ENCODE peak calls at places on chromosomes 3 and 15, in seven cellular contexts. X, S, T, Y, Z, O and V are unnamed samples. For H3K9me3, the result is how much of the 10 kb centered on the place peaks cover.

GRCh38 chr3:66041116-66041515 is 2.4 kb upstream of the MAGI1 start:
- DNase-seq in Y (no peak), Z (no peak), O (peak), T (no peak), X (no peak), S (no peak), V (no peak)

GRCh38 chr3:108509263-108509662 is 1.1 kb downstream of the MYH15 start:
- DNase-seq in X (no peak), Z (no peak), O (no peak), S (no peak), Y (no peak), T (no peak), V (no peak)

GRCh38 chr3:55147856-55148720 is 220.2 kb upstream of the LRTM1 start:
- DNase-seq in O (peak), Z (no peak), T (no peak), Y (no peak), S (no peak), X (no peak), V (no peak)

GRCh38 chr3:16311960-16312451 is 47.0 kb downstream of the OXNAD1 start:
- DNase-seq in S (no peak), O (peak), T (no peak), X (peak), Z (no peak), Y (peak), V (no peak)

GRCh38 chr3:184349563-184350470 is 11.6 kb downstream of the CLCN2 start:
- DNase-seq in Y (no peak), O (no peak), T (no peak), Z (peak), S (no peak), X (no peak), V (no peak)

GRCh38 chr15:57387011-57387410 is 10.7 kb downstream of the CGNL1 start:
- DNase-seq in S (no peak), O (no peak), Z (no peak), X (no peak), T (no peak), Y (no peak), V (no peak)

GRCh38 chr15:72116680-72117447 is 1.1 kb downstream of the MYO9A start:
- DNase-seq in Z (peak), T (no peak), Y (peak), X (peak), O (peak), S (peak), V (peak)

GRCh38 chr3:188400494-188401243 is 246.7 kb downstream of the LPP start:
- DNase-seq in Z (no peak), Y (no peak), S (no peak), O (no peak), X (no peak), T (no peak), V (no peak)

GRCh38 chr3:65356331-65357286 is 668.8 kb upstream of the ADAMTS9 start:
- DNase-seq in Y (no peak), T (no peak), O (peak), Z (peak), S (no peak), X (no peak), V (peak)

GRCh38 chr15:29623240-29623639 is 199.0 kb downstream of the TJP1 start:
- DNase-seq in Y (no peak), T (no peak), Z (no peak), O (no peak), X (no peak), S (no peak), V (no peak)

GRCh38 chr15:33699691-33700447 is 268.4 kb upstream of the CHRM5 start:
- DNase-seq in Z (no peak), O (peak), S (no peak), T (no peak), X (no peak), Y (no peak), V (no peak)

GRCh38 chr3:152121292-152121654 is 147.5 kb upstream of the MBNL1 start:
- DNase-seq in O (peak), Z (peak), S (no peak), T (no peak), Y (no peak), X (no peak), V (no peak)

GRCh38 chr3:85835857-85836470 is 877.2 kb downstream of the CADM2 start:
- DNase-seq in X (no peak), T (no peak), O (no peak), S (no peak), Z (no peak), Y (no peak), V (no peak)

GRCh38 chr3:128432301-128432897 is 34.3 kb downstream of the DNAJB8 start:
- DNase-seq in S (no peak), T (no peak), O (no peak), Z (no peak), X (no peak), Y (no peak), V (no peak)

DNA sequence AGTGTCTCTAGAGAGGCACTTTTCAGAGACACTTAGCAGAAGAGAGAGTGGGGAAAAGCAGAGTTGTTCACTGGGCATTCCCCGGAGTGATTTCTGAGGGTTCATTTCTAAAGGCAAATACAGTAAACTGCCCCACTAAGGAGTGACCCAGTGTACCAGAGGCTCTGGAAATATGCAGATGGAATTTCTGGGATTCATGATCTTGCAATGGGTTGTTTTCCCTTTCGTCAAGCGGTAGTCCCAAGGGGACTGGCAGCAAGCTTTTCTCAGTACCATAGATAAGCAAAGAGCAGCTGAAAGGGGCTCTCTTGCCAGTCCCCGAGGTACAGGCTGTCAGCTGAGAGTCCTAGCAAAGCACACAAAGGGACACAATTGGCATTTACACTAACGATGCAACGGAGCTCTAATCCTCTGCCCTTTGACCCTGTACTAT is 155.6 kb downstream of the SEMA6D start:
- DNase-seq in T (no peak), O (peak), Z (no peak), S (no peak), Y (no peak), X (no peak), V (no peak)
- H3K9me3 ChIP-seq in T (under half), O (under half), Z (under half), S (under half), Y (under half), X (under half), V (under half)

DNA sequence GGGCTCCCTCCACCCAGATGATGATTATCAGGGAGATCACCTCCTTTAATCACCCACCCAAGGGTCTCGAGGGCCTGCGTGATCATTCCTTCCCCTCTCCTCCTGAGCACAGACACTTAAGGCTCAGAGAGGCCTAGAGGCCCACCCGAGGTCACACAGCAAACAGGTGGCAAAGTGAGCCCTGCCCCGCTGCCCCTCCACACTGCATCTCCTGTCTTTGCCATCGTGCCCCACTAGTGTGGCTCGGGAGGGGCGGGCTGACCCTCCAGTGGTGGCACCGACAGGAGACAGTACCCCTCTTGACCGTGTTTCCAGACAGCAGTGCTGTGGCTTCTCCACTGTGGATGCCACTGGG is 4.9 kb upstream of the PLXND1 start:
- DNase-seq in Y (no peak), S (no peak), Z (peak), X (no peak), O (no peak), T (no peak), V (no peak)
- H3K27ac ChIP-seq in Y (peak), S (peak), Z (peak), X (no peak), O (no peak), T (no peak), V (no peak)

DNA sequence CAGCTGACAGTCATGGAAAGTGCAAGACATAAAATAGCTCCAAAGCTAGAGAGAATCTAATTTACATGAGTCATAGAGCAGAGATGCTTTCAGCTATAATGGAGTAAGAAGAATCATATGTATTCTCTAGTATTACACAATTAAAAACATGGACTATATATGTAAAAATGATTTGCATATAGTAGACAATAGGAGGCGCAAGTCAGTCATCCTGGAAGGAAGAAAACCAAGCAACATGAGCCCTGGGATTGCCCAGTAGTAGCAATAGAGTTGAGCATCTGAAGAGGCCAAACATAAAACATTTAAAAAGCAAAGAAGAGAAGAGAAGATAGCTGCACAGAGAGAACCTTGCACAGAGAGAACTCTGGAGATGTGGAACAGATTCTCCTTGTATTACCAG is 455.0 kb downstream of the EPHA3 start:
- DNase-seq in S (no peak), Y (no peak), X (no peak), Z (no peak), O (no peak), T (no peak), V (no peak)
- TF ChIP-seq CTCF in S (no peak), Y (no peak), X (no peak), Z (no peak), O (no peak), T (no peak), V (no peak)

DNA sequence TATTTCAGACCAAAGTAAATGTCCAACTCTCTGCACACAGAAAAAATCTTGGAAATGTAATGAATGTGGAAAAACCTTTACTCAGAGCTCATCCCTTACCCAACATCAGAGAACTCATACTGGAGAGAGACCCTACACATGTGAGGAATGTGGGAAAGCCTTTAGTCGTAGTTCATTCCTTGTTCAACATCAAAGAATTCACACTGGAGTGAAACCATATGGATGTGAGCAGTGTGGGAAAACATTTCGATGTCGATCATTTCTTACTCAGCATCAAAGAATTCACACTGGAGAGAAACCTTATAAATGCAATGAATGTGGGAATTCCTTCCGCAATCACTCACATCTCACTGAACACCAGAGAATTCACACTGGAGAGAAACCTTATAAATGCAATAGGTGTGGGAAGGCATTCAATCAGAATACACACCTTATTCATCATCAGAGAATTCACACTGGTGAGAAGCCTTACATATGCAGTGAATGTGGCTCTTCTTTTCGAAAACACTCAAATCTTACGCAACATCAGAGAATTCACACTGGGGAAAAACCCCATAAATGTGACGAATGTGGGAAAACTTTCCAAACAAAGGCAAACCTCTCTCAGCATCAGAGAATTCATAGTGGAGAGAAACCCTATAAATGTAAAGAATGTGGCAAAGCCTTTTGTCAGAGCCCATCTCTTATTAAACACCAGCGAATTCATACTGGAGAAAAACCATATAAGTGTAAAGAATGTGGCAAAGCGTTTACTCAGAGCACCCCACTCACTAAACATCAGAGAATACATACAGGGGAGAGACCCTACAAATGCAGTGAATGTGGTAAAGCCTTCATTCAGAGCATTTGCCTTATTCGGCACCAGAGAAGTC is 8.0 kb upstream of the ZNF501 start:
- DNase-seq in X (no peak), Z (no peak), S (no peak), O (peak), T (no peak), Y (no peak), V (no peak)
- H3K9me3 ChIP-seq in X (half or more), Z (under half), S (half or more), O (under half), T (under half), Y (under half), V (under half)

GRCh38 chr15:59528965-59529402 is 82.6 kb upstream of the GCNT3 start:
- DNase-seq in X (peak), T (peak), O (peak), Z (peak), S (peak), Y (peak), V (peak)

GRCh38 chr15:59531066-59531465 is 80.5 kb upstream of the GCNT3 start:
- DNase-seq in T (no peak), Y (no peak), S (no peak), Z (no peak), X (no peak), O (no peak), V (no peak)

GRCh38 chr15:59536553-59536952 is 75.0 kb upstream of the GCNT3 start:
- DNase-seq in S (no peak), X (no peak), O (no peak), Y (no peak), T (no peak), Z (no peak), V (no peak)

GRCh38 chr15:59528429-59528828 is 83.2 kb upstream of the GCNT3 start:
- DNase-seq in S (no peak), Y (no peak), O (no peak), T (no peak), X (no peak), Z (no peak), V (no peak)

DNA sequence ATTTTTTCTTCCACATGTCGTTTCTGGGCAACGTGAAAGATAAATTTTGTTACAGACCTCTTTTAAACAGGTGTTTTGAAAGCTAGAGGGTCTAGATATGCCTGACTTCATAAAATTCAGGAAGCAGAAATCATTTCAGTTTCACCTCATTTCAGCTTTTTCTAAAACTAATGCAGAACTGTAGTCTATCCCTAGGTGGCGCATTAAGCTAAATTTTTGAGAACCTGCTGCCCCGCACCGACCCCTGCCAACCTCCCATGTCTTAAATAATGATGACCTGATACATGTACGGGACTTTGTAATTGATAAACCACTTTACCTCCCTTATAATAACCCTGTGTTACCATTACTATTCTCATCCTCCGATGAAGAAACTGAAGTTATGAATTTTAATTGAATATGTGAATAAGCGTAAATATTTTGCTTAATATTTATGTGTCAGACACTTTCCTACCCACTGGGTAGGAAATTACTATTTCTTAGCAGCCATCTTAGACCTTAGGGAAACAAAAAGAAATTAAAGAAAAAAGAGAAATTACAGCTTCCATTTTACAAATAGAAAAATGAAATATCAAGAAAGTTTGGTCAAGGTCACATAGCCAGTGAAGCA is 78.7 kb upstream of the GCNT3 start:
- DNase-seq in Z (peak), Y (no peak), O (peak), X (no peak), S (peak), T (no peak), V (no peak)
- H3K27ac ChIP-seq in Z (no peak), Y (peak), O (no peak), X (no peak), S (peak), T (peak), V (no peak)

GRCh38 chr3:62051506-62051905 is 321.8 kb downstream of the FEZF2 start:
- DNase-seq in S (no peak), T (peak), O (peak), Y (no peak), X (no peak), Z (no peak), V (no peak)
- TF ChIP-seq CTCF in S (no peak), T (peak), O (peak), Y (no peak), X (no peak), Z (peak), V (no peak)

GRCh38 chr15:50971115-50971514 is 62.6 kb downstream of the AP4E1 start:
- DNase-seq in S (no peak), Y (no peak), T (no peak), Z (no peak), O (no peak), X (no peak), V (no peak)

GRCh38 chr15:50968353-50968752 is 59.9 kb downstream of the AP4E1 start:
- DNase-seq in X (no peak), Z (no peak), O (no peak), T (no peak), S (no peak), Y (no peak), V (no peak)

GRCh38 chr15:50973605-50974004 is 65.1 kb downstream of the AP4E1 start:
- DNase-seq in Y (no peak), T (no peak), O (no peak), S (no peak), Z (no peak), X (no peak), V (no peak)

GRCh38 chr15:50970524-50970923 is 62.0 kb downstream of the AP4E1 start:
- DNase-seq in Z (no peak), X (no peak), S (no peak), O (no peak), Y (no peak), T (no peak), V (no peak)

DNA sequence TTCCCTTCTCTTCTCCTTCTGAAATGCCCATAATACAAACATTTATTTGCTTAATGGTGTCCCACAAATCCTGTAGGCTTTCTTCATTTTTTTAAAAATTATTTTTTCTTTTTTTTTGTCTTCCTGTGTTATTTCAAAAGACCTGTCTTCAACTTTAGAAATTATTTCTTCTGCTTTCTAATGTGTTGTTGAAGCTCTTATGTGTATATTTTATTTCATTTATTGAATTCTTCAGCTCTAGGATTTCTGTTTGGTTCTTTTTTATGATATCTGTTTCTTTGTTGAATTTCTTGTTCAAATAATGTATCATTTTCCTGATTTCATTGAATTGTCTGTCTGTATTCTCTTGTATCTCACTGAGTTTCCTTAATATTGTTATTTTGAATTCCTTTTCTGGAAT is 63.1 kb downstream of the AP4E1 start:
- DNase-seq in Z (no peak), Y (no peak), X (no peak), S (no peak), T (no peak), O (no peak), V (no peak)
- H3K9me3 ChIP-seq in Z (under half), Y (under half), X (under half), S (under half), T (under half), O (under half), V (under half)

GRCh38 chr3:13105851-13106250 is 32.6 kb upstream of the IQSEC1 start:
- DNase-seq in S (no peak), Y (no peak), X (no peak), T (no peak), Z (peak), O (no peak), V (no peak)

GRCh38 chr3:13105181-13105580 is 32.0 kb upstream of the IQSEC1 start:
- DNase-seq in Z (peak), S (no peak), T (no peak), X (no peak), O (no peak), Y (no peak), V (no peak)

GRCh38 chr3:13107661-13108060 is 34.4 kb upstream of the IQSEC1 start:
- DNase-seq in X (no peak), S (no peak), T (no peak), Z (peak), O (no peak), Y (no peak), V (no peak)

GRCh38 chr3:13104511-13104910 is 31.3 kb upstream of the IQSEC1 start:
- DNase-seq in O (no peak), Y (peak), S (no peak), T (no peak), X (no peak), Z (peak), V (no peak)

GRCh38 chr3:13106308-13106970 is 33.2 kb upstream of the IQSEC1 start:
- DNase-seq in O (no peak), S (peak), T (no peak), X (no peak), Z (peak), Y (no peak), V (no peak)
- H3K27ac ChIP-seq in O (no peak), S (no peak), T (no peak), X (no peak), Z (no peak), Y (no peak), V (no peak)